ENCODE peak calls at places on chromosome 12, in eight cellular contexts. D is fibroblast of lung, R is IMR-90, Q is astrocyte, L is GM23338, O is mesendoderm, P is mammary epithelial cell, E is A549. V is an unnamed sample.

GRCh38 chr12:120628919-120629318 is 11.5 kb upstream of the CABP1 start:
- DNase-seq in E (peak; percentile 41), D (no peak), Q (no peak), L (peak; percentile 72), O (peak; percentile 64), R (no peak), P (no peak), V (no peak)

GRCh38 chr12:81888341-81888740 is 129.2 kb upstream of the PPFIA2 start:
- DNase-seq in L (peak; percentile 30), R (no peak), D (no peak), Q (peak; percentile 88), P (no peak), E (no peak), O (peak; percentile 45), V (no peak)

GRCh38 chr12:112868459-112869041 is 38.2 kb upstream of the OAS1 start:
- DNase-seq in O (peak; percentile 63), D (no peak), P (peak; percentile 20), L (peak; percentile 78), E (no peak), Q (no peak), R (no peak), V (peak; percentile 54)

GRCh38 chr12:15846887-15847286 is 35.3 kb upstream of the STRAP start:
- DNase-seq in D (peak; percentile 84), R (peak; percentile 69), Q (peak; percentile 18), O (no peak), E (no peak), P (no peak), L (no peak), V (no peak)

GRCh38 chr12:124586756-124587155 is 19.3 kb upstream of the NCOR2 start:
- DNase-seq in R (no peak), D (no peak), Q (no peak), O (no peak), L (no peak), P (no peak), E (no peak), V (no peak)

GRCh38 chr12:41663487-41664258 is 475.6 kb downstream of the PDZRN4 start:
- DNase-seq in R (peak; percentile 20), D (peak; percentile 1), P (peak; percentile 3), Q (peak; percentile 16), O (peak; percentile 79), L (peak; percentile 80), E (peak; percentile 39), V (no peak)

GRCh38 chr12:13666806-13667205 is 314.6 kb downstream of the GRIN2B start:
- DNase-seq in R (no peak), D (no peak), O (peak; percentile 1), E (no peak), P (no peak), Q (no peak), L (no peak), V (no peak)

GRCh38 chr12:104604070-104604994 is 147.6 kb downstream of the CHST11 start:
- DNase-seq in O (peak; percentile 89), L (peak; percentile 16), Q (peak; percentile 97), P (peak; percentile 94), D (peak; percentile 91), R (peak; percentile 96), E (peak; percentile 94), V (no peak)

GRCh38 chr12:110737532-110737931 is 5.2 kb downstream of the PPP1CC start:
- DNase-seq in D (no peak), E (no peak), L (no peak), O (peak; percentile 37), P (no peak), R (no peak), Q (no peak), V (no peak)

GRCh38 chr12:8483081-8483479 is 27.3 kb downstream of the CLEC6A start:
- DNase-seq in R (no peak), Q (no peak), P (no peak), E (no peak), O (no peak), L (no peak), D (no peak), V (no peak)

GRCh38 chr12:48542300-48542928 is 17.0 kb downstream of the OR8S1 start:
- DNase-seq in Q (peak; percentile 2), O (peak; percentile 58), P (peak; percentile 42), D (peak; percentile 27), R (peak; percentile 31), E (peak; percentile 59), L (peak; percentile 75), V (peak; percentile 69)

GRCh38 chr12:93179792-93180191 is 197.9 kb upstream of the NUDT4 start:
- DNase-seq in D (no peak), L (no peak), Q (no peak), O (no peak), E (no peak), P (no peak), R (no peak), V (no peak)

GRCh38 chr12:118103601-118104382 is at the start of gene VSIG10:
- DNase-seq in O (peak; percentile 85), P (peak; percentile 64), E (peak; percentile 81), L (peak; percentile 85), R (peak; percentile 53), D (peak; percentile 57), Q (peak; percentile 42), V (peak; percentile 54)

GRCh38 chr12:30985814-30986452 is 59.4 kb downstream of the TSPAN11 start:
- DNase-seq in Q (no peak), E (peak; percentile 55), O (peak; percentile 70), R (peak; percentile 40), P (peak; percentile 17), L (peak; percentile 79), D (peak; percentile 60), V (peak; percentile 82)

GRCh38 chr12:41983896-41984295 is 160.8 kb downstream of the GXYLT1 start:
- DNase-seq in L (no peak), Q (no peak), E (no peak), P (no peak), D (no peak), O (no peak), R (no peak), V (no peak)

GRCh38 chr12:98639526-98639925 is 5.1 kb downstream of the IKBIP start:
- DNase-seq in R (no peak), D (no peak), E (no peak), Q (no peak), L (no peak), O (no peak), P (no peak), V (no peak)

GRCh38 chr12:98644712-98645571 is at the start of the genes APAF1 and IKBIP:
- DNase-seq in O (peak; percentile 98), L (peak; percentile 96), R (peak; percentile 94), E (peak; percentile 98), D (peak; percentile 95), Q (peak; percentile 89), P (peak; percentile 98), V (peak; percentile 99)

GRCh38 chr12:98646165-98646764 is 1.2 kb downstream of the APAF1 start:
- DNase-seq in P (peak; percentile 36), O (peak; percentile 39), R (peak; percentile 32), L (no peak), D (peak; percentile 34), Q (peak; percentile 43), E (peak; percentile 33), V (no peak)

GRCh38 chr12:98645572-98646067 is 530 bp downstream of the APAF1 start:
- DNase-seq in P (peak; percentile 29), L (peak; percentile 41), E (peak; percentile 40), O (peak; percentile 53), R (no peak), Q (no peak), D (no peak), V (peak; percentile 61)

DNA sequence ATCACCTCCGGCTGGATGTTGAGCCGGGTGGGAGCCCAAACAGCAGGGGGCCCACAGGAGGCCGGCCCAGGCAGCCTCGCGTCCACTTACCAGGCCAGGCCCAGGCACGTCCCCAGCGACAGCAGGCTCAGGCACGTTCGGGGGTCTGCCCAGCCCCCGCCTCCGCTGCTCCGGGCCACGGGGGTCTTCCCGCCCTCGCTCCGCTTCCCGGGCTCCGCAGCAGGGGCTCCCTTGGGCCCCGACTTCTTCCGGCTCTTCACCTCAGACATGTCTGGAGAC is 216 bp downstream of the IKBIP start:
- DNase-seq in L (no peak), D (no peak), Q (no peak), R (no peak), P (peak; percentile 74), O (no peak), E (peak; percentile 83), V (no peak)
- H3K4me2 ChIP-seq in L (peak overlapping the region; percentile 92), D (peak overlapping the region; percentile 52), Q (peak overlapping the region; percentile 89), R (peak overlapping the region; percentile 53), P (peak overlapping the region; percentile 72), O (peak overlapping the region; percentile 27), E (peak overlapping the region; percentile 63), V (peak overlapping the region; percentile 79)

DNA sequence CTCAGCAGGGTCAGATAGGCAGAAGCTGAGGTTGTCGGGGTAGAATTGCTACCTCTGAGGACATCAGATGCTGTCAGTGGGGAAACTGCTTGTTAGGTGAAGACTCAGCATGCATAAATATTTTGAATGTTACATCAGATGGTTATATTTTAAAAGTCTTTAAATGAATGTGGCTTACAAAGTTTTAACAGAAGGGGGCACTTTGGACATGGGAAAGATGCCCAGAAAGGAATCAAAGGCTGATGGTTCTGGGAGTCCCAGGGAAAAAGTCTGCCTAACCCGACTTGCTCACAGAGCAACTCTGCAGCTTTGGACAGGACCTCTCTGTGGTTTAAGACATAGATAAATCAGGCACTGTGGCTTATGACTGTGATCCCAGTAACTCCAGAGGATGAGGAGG is 474.8 kb downstream of the ATP23 start:
- DNase-seq in E (peak; percentile 57), Q (peak; percentile 76), D (peak; percentile 76), L (no peak), O (no peak), R (peak; percentile 88), P (peak; percentile 57), V (no peak)
- H3K4me2 ChIP-seq in E (peak overlapping the region; percentile 24), Q (peak overlapping the region; percentile 3), D (peak overlapping the region; percentile 54), L (peak overlapping the region; percentile 62), O (no peak overlapping the region), R (no peak overlapping the region), P (no peak overlapping the region), V (no peak overlapping the region)

DNA sequence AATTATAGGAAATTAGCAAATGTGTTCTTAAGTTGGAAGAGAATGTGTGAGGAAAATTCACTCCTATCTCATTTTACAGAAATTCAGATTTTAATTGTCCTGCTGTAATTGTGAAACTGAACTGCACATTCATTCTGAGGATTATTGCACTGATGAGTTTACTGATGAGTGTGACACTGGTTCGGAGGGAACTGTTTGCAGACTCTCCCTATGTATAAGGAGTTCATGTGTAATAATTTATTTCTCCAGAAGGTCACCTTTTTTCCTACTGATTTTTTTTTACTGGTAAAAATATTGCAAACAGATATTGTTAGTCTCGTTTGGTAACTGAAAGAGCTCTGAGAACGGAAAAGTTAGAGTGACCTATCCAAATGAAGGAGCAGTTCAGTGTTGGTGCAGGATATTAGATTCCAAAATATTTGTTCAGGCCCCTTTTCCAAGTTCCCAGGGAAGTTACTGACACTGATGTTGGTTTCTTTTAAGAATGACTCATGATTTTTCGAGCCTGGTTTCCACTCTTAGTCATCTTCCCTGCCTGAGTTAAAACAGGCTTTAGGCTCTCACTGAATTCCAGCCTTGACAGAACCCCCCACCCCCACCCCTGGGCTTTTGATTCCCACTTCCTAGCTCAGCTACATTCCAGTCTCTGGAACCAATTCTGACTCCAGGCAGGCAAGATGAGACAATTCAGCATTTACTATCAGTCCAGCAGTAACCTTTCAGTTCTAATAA is 18.4 kb downstream of the ANO6 start:
- DNase-seq in R (peak; percentile 98), P (peak; percentile 96), D (peak; percentile 96), Q (peak; percentile 98), E (peak; percentile 91), L (peak; percentile 90), O (peak; percentile 97), V (no peak)
- H3K4me2 ChIP-seq in R (peak overlapping the region; percentile 72), P (peak overlapping the region; percentile 80), D (peak overlapping the region; percentile 69), Q (peak overlapping the region; percentile 78), E (peak overlapping the region; percentile 82), L (peak overlapping the region; percentile 69), O (no peak overlapping the region), V (no peak overlapping the region)

DNA sequence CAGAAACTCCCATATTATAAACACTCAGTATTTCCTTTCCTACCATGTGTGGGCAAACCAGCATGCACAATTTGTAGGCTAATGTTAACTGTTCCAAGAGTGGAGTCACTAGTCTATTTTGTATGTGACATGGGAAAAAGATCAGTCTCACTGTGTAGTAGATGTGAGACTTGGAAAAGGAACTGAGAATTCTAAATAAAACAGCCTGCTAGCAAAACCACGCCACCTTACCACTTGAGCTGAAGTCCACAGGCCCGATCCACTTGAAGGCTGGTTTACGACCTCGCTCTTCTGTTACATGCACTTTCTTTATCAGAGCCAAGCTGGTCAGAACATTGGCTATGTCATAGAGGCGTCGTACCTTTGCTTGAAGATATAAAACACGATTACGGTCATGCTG is 22.5 kb downstream of the E2F7 start:
- DNase-seq in O (no peak), D (no peak), R (no peak), P (no peak), Q (no peak), L (no peak), E (no peak), V (no peak)
- H3K4me2 ChIP-seq in O (no peak overlapping the region), D (no peak overlapping the region), R (no peak overlapping the region), P (no peak overlapping the region), Q (no peak overlapping the region), L (no peak overlapping the region), E (no peak overlapping the region), V (no peak overlapping the region)